ENCODE peak calls at places on chromosome 1, in four cellular contexts. Q is H9, M is neuronal stem cell, L is H1. F is an unnamed sample.

GRCh38 chr1:6560267-6560666 is 5.2 kb downstream of the TAS1R1 start:
- DNase-seq in Q (no peak), M (no peak), L (no peak), F (no peak)

GRCh38 chr1:117967900-117968299 is 38.4 kb downstream of the WDR3 start:
- DNase-seq in Q (no peak), M (no peak), L (no peak), F (no peak)

GRCh38 chr1:150550222-150551048 is 1.2 kb downstream of the ADAMTSL4 start:
- DNase-seq in Q (peak), M (no peak), L (no peak), F (peak)

GRCh38 chr1:99964806-99965205 is 5.0 kb upstream of the SLC35A3 start:
- DNase-seq in Q (no peak), M (no peak), L (no peak), F (no peak)

GRCh38 chr1:214103778-214104177 is 116.0 kb downstream of the PROX1 start:
- DNase-seq in Q (no peak), M (no peak), L (no peak), F (no peak)

GRCh38 chr1:173430707-173431662 is 46.1 kb upstream of the PRDX6 start:
- DNase-seq in Q (peak), M (peak), L (peak), F (peak)

GRCh38 chr1:234906654-234907053 is 222.0 kb downstream of the TOMM20 start:
- DNase-seq in Q (no peak), M (no peak), L (no peak), F (no peak)

GRCh38 chr1:228236744-228237143 is 28.9 kb downstream of the OBSCN start:
- DNase-seq in Q (peak), M (peak), L (no peak), F (peak)

GRCh38 chr1:226603976-226604845 is 55.6 kb downstream of the STUM start:
- DNase-seq in Q (peak), M (peak), L (no peak), F (no peak)

GRCh38 chr1:63730211-63730610 is 43.6 kb upstream of the ROR1 start:
- DNase-seq in Q (peak), M (no peak), L (no peak), F (peak)

GRCh38 chr1:211830055-211830329 is 571 bp downstream of the LPGAT1 start:
- DNase-seq in Q (no peak), M (peak), L (no peak), F (no peak)

GRCh38 chr1:221706862-221707582 is 34.9 kb downstream of the DUSP10 start:
- DNase-seq in Q (no peak), M (no peak), L (no peak), F (peak)

GRCh38 chr1:221711156-221711577 is 30.7 kb downstream of the DUSP10 start:
- DNase-seq in Q (no peak), M (no peak), L (no peak), F (peak)

GRCh38 chr1:221708076-221708571 is 33.8 kb downstream of the DUSP10 start:
- DNase-seq in Q (no peak), M (no peak), L (no peak), F (peak)

GRCh38 chr1:221709854-221710253 is 32.0 kb downstream of the DUSP10 start:
- DNase-seq in Q (no peak), M (no peak), L (no peak), F (no peak)

GRCh38 chr1:221708987-221709386 is 32.9 kb downstream of the DUSP10 start:
- DNase-seq in Q (no peak), M (peak), L (no peak), F (peak)
- H2BK12ac ChIP-seq in Q (no peak), M (no peak), L (no peak), F (peak)

GRCh38 chr1:151947140-151947539 is 37.8 kb upstream of the THEM4 start:
- DNase-seq in Q (no peak), M (no peak), L (no peak), F (no peak)
- H3K14ac ChIP-seq in Q (no peak), M (no peak), L (no peak), F (no peak)

GRCh38 chr1:59046134-59046533 is 250.8 kb upstream of the FGGY start:
- DNase-seq in Q (no peak), M (no peak), L (no peak), F (peak)
- H2BK15ac ChIP-seq in Q (no peak), M (no peak), L (peak), F (peak)

DNA sequence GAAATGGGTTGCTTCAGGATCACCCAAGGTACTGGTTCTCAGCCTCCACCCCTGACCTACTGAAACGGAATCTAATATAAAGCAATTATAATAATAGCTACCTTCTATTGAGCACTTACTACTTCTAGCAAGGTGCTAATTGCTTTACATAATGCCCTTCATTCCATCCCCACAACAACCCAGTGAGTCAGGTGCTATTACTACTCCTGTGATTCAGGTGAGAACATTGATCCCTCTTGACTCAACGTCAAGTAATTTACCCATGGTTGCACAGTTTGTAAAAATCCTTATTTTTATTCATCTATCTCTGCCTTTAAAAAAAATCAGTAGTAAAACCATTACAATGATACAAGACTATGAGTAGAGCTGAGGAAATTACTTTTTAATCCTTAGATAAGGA is 85.2 kb downstream of the UCHL5 start:
- DNase-seq in Q (no peak), M (no peak), L (no peak), F (no peak)
- H2BK12ac ChIP-seq in Q (no peak), M (no peak), L (no peak), F (no peak)